ENCODE peak calls at places on chromosomes 4 and X, in eight cellular contexts. H is breast epithelium, X is fibroblast of the conjunctiva, M is fibroblast of pulmonary artery, N is T-helper 2 cell, A is pancreas, T is AG09319, V is HT1080. P is an unnamed sample.
A peak's percentile ranks its signal among the peaks of the same experiment; 100 is the strongest.

GRCh38 chrX:104136241-104137019 is 20.4 kb downstream of the SLC25A53 start:
- DNase-seq in X (peak; percentile 92), V (peak; percentile 62), N (peak; percentile 44), T (peak; percentile 80), M (peak; percentile 93), H (no peak), A (no peak), P (peak; percentile 84)

GRCh38 chr4:83276299-83277040 is 8.1 kb downstream of the COQ2 start:
- DNase-seq in X (no peak), T (no peak), H (no peak), A (no peak), V (no peak), N (no peak), M (no peak), P (no peak)

GRCh38 chr4:16109256-16109655 is 25.4 kb upstream of the PROM1 start:
- DNase-seq in M (no peak), X (no peak), T (no peak), V (no peak), H (no peak), N (no peak), A (no peak), P (no peak)

GRCh38 chr4:94409375-94409679 is 42.4 kb upstream of the PDLIM5 start:
- DNase-seq in A (no peak), N (no peak), X (no peak), M (no peak), V (no peak), H (no peak), T (no peak), P (no peak)

GRCh38 chr4:8277356-8278008 is 7.9 kb downstream of the HTRA3 start:
- DNase-seq in M (no peak), T (no peak), N (no peak), V (no peak), A (no peak), X (no peak), H (no peak), P (no peak)

GRCh38 chrX:148457279-148457678 is 43.1 kb upstream of the AFF2 start:
- DNase-seq in V (peak; percentile 50), H (no peak), T (no peak), N (no peak), A (no peak), X (no peak), M (no peak), P (no peak)

GRCh38 chr4:94519925-94520789 is 68.4 kb downstream of the PDLIM5 start:
- DNase-seq in X (no peak), N (no peak), M (no peak), V (no peak), H (no peak), T (no peak), A (no peak), P (no peak)

GRCh38 chr4:89222171-89222570 is 85.4 kb downstream of the GPRIN3 start:
- DNase-seq in X (no peak), N (no peak), H (no peak), V (peak; percentile 55), T (no peak), M (no peak), A (no peak), P (peak; percentile 47)

GRCh38 chr4:90798948-90799347 is 671.8 kb downstream of the CCSER1 start:
- DNase-seq in H (no peak), A (no peak), T (no peak), V (no peak), X (no peak), N (no peak), M (no peak), P (no peak)

GRCh38 chr4:154622598-154622997 is 10.1 kb upstream of the FGG start:
- DNase-seq in M (peak; percentile 60), X (peak; percentile 40), V (peak; percentile 54), N (peak; percentile 3), H (no peak), A (no peak), T (no peak), P (peak; percentile 59)